ENCODE peak calls at places on chromosome 10, in nine cellular contexts. F is CD4-positive, CD25-positive, alpha-beta regulatory T cell; X is colonic mucosa; P is activated T-helper 9 cell treated with anti-CD3 and anti-CD28 coated beads, Interleukin-2, amount 50 U/mL, for 16 hours; B is PC-3; E is non-pigmented ciliary epithelial cell; U is GM12891; L is Calu3; W is nucleus accumbens. S is an unnamed sample.

GRCh38 chr10:118423800-118424479 is 81.8 kb upstream of the FAM204A start:
- DNase-seq in F (peak), X (peak), P (peak), B (peak), E (peak), U (peak), L (peak), W (peak), S (peak)

GRCh38 chr10:129259128-129259527 is 207.9 kb upstream of the MGMT start:
- DNase-seq in F (no peak), X (no peak), P (no peak), B (no peak), E (no peak), U (no peak), L (no peak), W (no peak), S (no peak)

GRCh38 chr10:63761243-63761642 is 240.0 kb downstream of the REEP3 start:
- DNase-seq in F (no peak), X (no peak), P (no peak), B (no peak), E (no peak), U (no peak), L (no peak), W (no peak), S (no peak)

GRCh38 chr10:124732931-124733536 is 11.1 kb downstream of the FAM53B start:
- DNase-seq in F (peak), X (peak), P (peak), B (no peak), E (no peak), U (no peak), L (no peak), W (no peak), S (no peak)

GRCh38 chr10:33145451-33146188 is 187.6 kb upstream of the ITGB1 start:
- DNase-seq in F (no peak), X (no peak), P (no peak), B (no peak), E (no peak), U (no peak), L (peak), W (no peak), S (no peak)

GRCh38 chr10:74208081-74208480 is 57.1 kb downstream of the ADK start:
- DNase-seq in F (no peak), X (peak), P (no peak), B (peak), E (no peak), U (no peak), L (peak), W (no peak), S (no peak)

GRCh38 chr10:1648648-1649047 is 88.7 kb downstream of the ADARB2 start:
- DNase-seq in F (no peak), X (no peak), P (no peak), B (no peak), E (no peak), U (no peak), L (no peak), W (no peak), S (no peak)

GRCh38 chr10:89894051-89894450 is 192.7 kb downstream of the KIF20B start:
- DNase-seq in F (no peak), X (no peak), P (no peak), B (no peak), E (no peak), U (no peak), L (no peak), W (no peak), S (no peak)

GRCh38 chr10:18400911-18401260 is 250.5 kb downstream of the NSUN6 start:
- DNase-seq in F (no peak), X (peak), P (no peak), B (no peak), E (no peak), U (no peak), L (no peak), W (no peak), S (no peak)

GRCh38 chr10:1048349-1048731 is 579 bp downstream of the IDI1 start:
- DNase-seq in F (peak), X (no peak), P (no peak), B (peak), E (no peak), U (no peak), L (no peak), W (peak), S (no peak)

GRCh38 chr10:51667992-51668689 is 31.3 kb downstream of the CSTF2T start:
- DNase-seq in F (no peak), X (no peak), P (no peak), B (peak), E (no peak), U (no peak), L (no peak), W (no peak), S (no peak)

GRCh38 chr10:20874261-20874660 is 22.9 kb downstream of the NEBL start:
- DNase-seq in F (no peak), X (no peak), P (no peak), B (no peak), E (no peak), U (no peak), L (no peak), W (no peak), S (no peak)

GRCh38 chr10:76403876-76404275 is 972.5 kb downstream of the LRMDA start:
- DNase-seq in F (no peak), X (no peak), P (no peak), B (peak), E (no peak), U (no peak), L (no peak), W (no peak), S (no peak)

GRCh38 chr10:75654777-75655176 is 223.4 kb downstream of the LRMDA start:
- DNase-seq in F (no peak), X (no peak), P (no peak), B (no peak), E (no peak), U (no peak), L (no peak), W (no peak), S (no peak)

GRCh38 chr10:22437620-22438588 is 92.6 kb downstream of the SPAG6 start:
- DNase-seq in F (no peak), X (no peak), P (peak), B (peak), E (no peak), U (peak), L (no peak), W (peak), S (no peak)

GRCh38 chr10:99224766-99225165 is 10.9 kb downstream of the HPSE2 start:
- DNase-seq in F (no peak), X (no peak), P (no peak), B (peak), E (no peak), U (no peak), L (no peak), W (no peak), S (no peak)

GRCh38 chr10:119190353-119190752 is 11.7 kb upstream of the PRDX3 start:
- DNase-seq in F (no peak), X (no peak), P (no peak), B (peak), E (peak), U (no peak), L (no peak), W (no peak), S (no peak)

GRCh38 chr10:62734781-62735463 is 69.6 kb upstream of the ADO start:
- DNase-seq in F (no peak), X (no peak), P (no peak), B (peak), E (no peak), U (no peak), L (peak), W (no peak), S (peak)

GRCh38 chr10:26969145-26969926 is 108.6 kb upstream of the ABI1 start:
- DNase-seq in F (no peak), X (no peak), P (no peak), B (no peak), E (no peak), U (no peak), L (no peak), W (no peak), S (no peak)

GRCh38 chr10:51369903-51370302 is 295.6 kb downstream of the PRKG1 start:
- DNase-seq in F (no peak), X (no peak), P (no peak), B (peak), E (peak), U (no peak), L (no peak), W (no peak), S (no peak)

S was measured in Caki2.